ENCODE peak calls at places on chromosomes 3 and 15, in six cellular contexts. T, S, E, D, N and A are unnamed samples.

GRCh38 chr3:177810162-177810623 is 612.9 kb upstream of the TBL1XR1 start:
- DNase-seq in D (peak), S (no peak), T (no peak), N (no peak), E (no peak), A (no peak)

GRCh38 chr15:55552926-55553325 is 35.2 kb downstream of the PYGO1 start:
- DNase-seq in D (no peak), T (peak), N (no peak), E (no peak), S (no peak), A (peak)

GRCh38 chr3:197793246-197793645 is 2.2 kb downstream of the LRCH3 start:
- DNase-seq in E (no peak), S (no peak), N (no peak), D (no peak), T (no peak), A (no peak)

GRCh38 chr15:71272932-71273331 is 157.7 kb downstream of the THSD4 start:
- DNase-seq in D (no peak), T (no peak), S (no peak), E (no peak), N (no peak), A (no peak)

GRCh38 chr15:66799242-66799641 is 97.2 kb downstream of the SMAD6 start:
- DNase-seq in T (no peak), E (no peak), N (no peak), D (no peak), S (no peak), A (no peak)

GRCh38 chr3:99663981-99664380 is 25.6 kb downstream of the COL8A1 start:
- DNase-seq in S (no peak), D (no peak), E (no peak), N (no peak), T (no peak), A (no peak)

GRCh38 chr15:43105778-43106485 is at the start of gene UBR1:
- DNase-seq in S (peak), E (peak), N (peak), T (peak), D (peak), A (peak)

GRCh38 chr3:197541756-197542539 is 13.8 kb downstream of the BDH1 start:
- DNase-seq in S (no peak), E (no peak), N (peak), D (no peak), T (peak), A (no peak)

GRCh38 chr3:15303216-15303615 is 29.2 kb downstream of the SH3BP5 start:
- DNase-seq in T (no peak), N (no peak), S (no peak), E (no peak), D (no peak), A (no peak)

GRCh38 chr15:100348578-100348977 is 6.8 kb upstream of the ADAMTS17 start:
- DNase-seq in S (no peak), D (no peak), T (no peak), N (no peak), E (no peak), A (no peak)

GRCh38 chr15:85542488-85542887 is 162.1 kb downstream of the AKAP13 start:
- DNase-seq in N (no peak), T (no peak), E (no peak), D (no peak), S (no peak), A (no peak)

GRCh38 chr15:85542895-85543331 is 162.5 kb downstream of the AKAP13 start:
- DNase-seq in N (no peak), S (no peak), T (no peak), E (no peak), D (no peak), A (no peak)

GRCh38 chr15:85541744-85542143 is 161.3 kb downstream of the AKAP13 start:
- DNase-seq in S (no peak), T (no peak), E (no peak), N (no peak), D (no peak), A (no peak)

GRCh38 chr15:85539491-85539890 is 159.1 kb downstream of the AKAP13 start:
- DNase-seq in N (no peak), D (no peak), E (no peak), S (no peak), T (no peak), A (no peak)

GRCh38 chr15:85540085-85540797 is 159.8 kb downstream of the AKAP13 start:
- DNase-seq in S (no peak), T (no peak), N (no peak), E (no peak), D (no peak), A (no peak)
- TF ChIP-seq POLR2A in S (no peak), T (no peak), N (no peak), E (no peak), D (no peak), A (no peak)

GRCh38 chr3:36832406-36832805 is 68.1 kb upstream of the DCLK3 start:
- DNase-seq in N (no peak), T (no peak), D (no peak), S (no peak), E (no peak), A (no peak)
- TF ChIP-seq CTCF in N (no peak), T (no peak), D (no peak), S (no peak), E (no peak), A (no peak)

GRCh38 chr3:150759947-150760346 is 3.0 kb downstream of the SIAH2 start:
- DNase-seq in E (no peak), S (no peak), T (no peak), N (no peak), D (no peak), A (no peak)
- H3K4me3 ChIP-seq in E (no peak), S (peak), T (peak), N (peak), D (no peak), A (peak)

GRCh38 chr3:143447491-143447890 is 327.9 kb downstream of the CHST2 start:
- DNase-seq in T (no peak), D (no peak), S (no peak), N (no peak), E (no peak), A (no peak)

GRCh38 chr3:143445118-143445517 is 325.5 kb downstream of the CHST2 start:
- DNase-seq in T (no peak), N (no peak), S (no peak), D (no peak), E (no peak), A (no peak)

GRCh38 chr3:143441772-143442171 is 322.2 kb downstream of the CHST2 start:
- DNase-seq in E (no peak), D (no peak), S (no peak), T (no peak), N (no peak), A (no peak)

GRCh38 chr3:143442761-143443477 is 323.3 kb downstream of the CHST2 start:
- DNase-seq in S (no peak), T (no peak), E (no peak), D (no peak), N (no peak), A (no peak)

GRCh38 chr3:143443851-143444331 is 324.3 kb downstream of the CHST2 start:
- DNase-seq in S (peak), T (peak), D (peak), N (peak), E (no peak), A (peak)
- TF ChIP-seq POLR2A in S (no peak), T (no peak), D (no peak), N (no peak), E (no peak), A (no peak)

GRCh38 chr15:63048986-63049665 is 6.6 kb downstream of the TPM1 start:
- DNase-seq in S (peak), D (no peak), E (peak), N (no peak), T (peak), A (peak)
- TF ChIP-seq CTCF in S (no peak), D (no peak), E (no peak), N (no peak), T (no peak), A (no peak)

DNA sequence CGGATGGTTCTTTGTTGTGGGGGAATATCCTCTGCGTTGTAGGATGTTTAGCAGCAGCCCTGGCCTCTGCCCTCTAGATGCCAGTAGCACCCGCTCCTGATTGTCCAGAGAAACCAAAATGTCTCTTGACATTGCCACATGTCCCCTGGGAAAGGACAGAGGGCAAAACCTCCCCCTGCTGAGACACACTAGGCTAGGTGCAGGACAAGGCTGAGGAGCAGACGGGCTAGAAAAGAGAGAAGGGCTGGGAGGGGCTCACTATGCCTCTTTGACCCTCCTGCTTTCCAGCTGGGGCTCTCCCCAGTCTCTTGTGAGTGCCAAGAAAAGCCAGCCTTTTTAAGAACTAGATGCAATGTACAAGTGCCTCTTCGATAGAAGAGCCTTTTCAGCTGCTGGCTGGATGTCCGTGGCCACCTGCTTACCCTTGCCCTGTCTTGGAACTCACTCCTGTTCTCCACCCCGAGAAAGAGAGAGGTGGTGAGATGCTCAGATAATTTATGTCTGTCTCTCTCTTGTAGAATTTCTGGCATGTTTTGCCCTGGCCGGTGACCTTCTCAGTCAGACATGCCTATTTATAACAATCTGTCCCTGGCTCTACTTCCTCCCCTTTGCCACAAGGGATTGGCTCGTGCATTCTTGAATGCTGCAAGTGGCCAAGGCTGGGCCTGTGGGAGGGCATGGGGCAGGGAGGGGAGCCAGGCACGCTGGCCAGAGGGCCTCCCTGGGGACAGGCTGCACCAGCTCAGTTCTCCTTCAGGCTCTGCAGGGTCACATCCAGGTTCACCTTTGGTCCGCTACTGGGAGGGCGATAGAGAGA is 142.6 kb downstream of the RPLP1 start:
- DNase-seq in N (no peak), E (peak), T (peak), S (peak), D (no peak), A (peak)
- H3K4me3 ChIP-seq in N (no peak), E (no peak), T (no peak), S (no peak), D (peak), A (no peak)

GRCh38 chr3:44624696-44625528 is at the start of gene ZNF197:
- DNase-seq in N (peak), T (peak), D (peak), S (peak), E (peak), A (peak)
- TF ChIP-seq POLR2A in N (no peak), T (peak), D (peak), S (peak), E (peak), A (peak)

GRCh38 chr3:58568572-58569286 is 8.5 kb downstream of the FAM107A start:
- DNase-seq in T (peak), D (peak), S (peak), N (peak), E (peak), A (peak)
- TF ChIP-seq CTCF in T (peak), D (peak), S (peak), N (peak), E (peak), A (peak)

DNA sequence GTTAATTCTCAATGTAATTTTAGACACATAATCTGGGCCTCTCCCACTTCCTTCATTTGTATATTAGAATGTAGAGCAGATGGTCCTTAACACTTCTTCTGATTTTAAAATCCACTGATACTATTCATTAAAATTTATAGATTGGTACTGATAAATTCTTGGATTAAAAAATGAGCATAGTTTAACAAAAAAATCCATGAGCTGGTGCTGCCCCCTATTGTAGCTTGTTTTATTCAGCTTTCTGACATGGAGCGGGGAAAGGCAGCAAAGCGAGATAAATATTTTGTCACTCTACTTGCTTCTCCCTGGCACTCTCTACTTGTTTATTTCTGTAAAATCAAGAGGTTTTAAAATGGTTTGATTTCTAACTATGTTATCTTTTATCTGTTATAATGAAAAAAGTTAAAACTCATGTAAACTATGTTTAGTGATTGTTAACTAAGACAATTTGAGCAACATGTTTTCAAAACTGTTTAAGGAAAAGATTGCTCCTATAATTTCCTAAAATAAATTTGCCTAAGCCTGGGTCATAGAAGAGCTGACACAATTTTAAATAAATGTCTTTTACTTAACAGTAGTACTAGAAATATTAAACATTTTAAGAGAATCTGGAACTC is 26.5 kb upstream of the PLOD2 start:
- DNase-seq in T (no peak), D (no peak), E (peak), S (no peak), N (peak), A (no peak)
- H3K4me3 ChIP-seq in T (no peak), D (no peak), E (no peak), S (no peak), N (no peak), A (no peak)

DNA sequence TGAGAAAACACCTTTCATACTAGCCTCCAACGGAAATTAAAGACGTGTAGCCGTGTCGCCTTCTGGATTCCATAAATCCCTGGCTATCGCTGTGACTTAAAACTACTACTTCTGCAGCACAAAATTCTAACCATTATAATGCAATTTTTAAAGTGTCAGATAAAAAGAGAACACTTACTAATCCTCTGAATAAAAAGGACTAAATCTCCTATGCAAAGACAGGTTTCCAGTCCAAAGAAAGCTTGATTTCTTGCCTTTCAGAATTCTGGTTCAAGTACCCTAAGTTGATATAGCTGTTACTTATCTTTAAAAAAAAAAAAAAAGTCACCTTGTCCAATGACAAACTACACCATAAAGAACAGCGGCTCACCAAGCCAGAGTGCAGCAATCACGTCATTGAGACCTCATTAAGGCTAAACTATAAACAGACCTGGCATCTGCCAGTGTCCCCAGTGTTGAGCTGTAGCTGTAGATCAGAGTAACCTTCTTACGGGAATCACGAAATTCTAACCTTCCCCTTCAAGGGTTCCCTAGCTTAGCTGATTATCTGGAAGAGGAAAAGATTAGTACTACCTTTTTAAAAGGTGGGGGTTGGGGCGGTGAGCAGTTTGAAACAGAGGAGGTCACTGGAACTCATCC is 2.2 kb downstream of the ABCC5 start:
- DNase-seq in E (no peak), N (no peak), T (peak), S (peak), D (no peak), A (peak)
- TF ChIP-seq POLR2A in E (no peak), N (no peak), T (peak), S (peak), D (no peak), A (peak)